ENCODE peak calls at places on chromosomes 3 and 15, in five cellular contexts. Z is naive thymus-derived CD4-positive, alpha-beta T cell; T is CD4-positive, CD25-positive, alpha-beta regulatory T cell; C is esophagus squamous epithelium; G is mucosa of descending colon. J is an unnamed sample.

GRCh38 chr3:152260026-152260425 is 8.7 kb upstream of the MBNL1 start:
- DNase-seq in Z (no peak), T (no peak), C (no peak), G (no peak), J (no peak)

GRCh38 chr15:65906396-65906795 is 37.1 kb downstream of the RAB11A start:
- DNase-seq in Z (no peak), T (no peak), C (no peak), G (no peak), J (no peak)

GRCh38 chr3:159669753-159670152 is 318.9 kb upstream of the IL12A start:
- DNase-seq in Z (no peak), T (no peak), C (no peak), G (no peak), J (no peak)

GRCh38 chr15:71278989-71279756 is 163.9 kb downstream of the THSD4 start:
- DNase-seq in Z (no peak), T (no peak), C (no peak), G (no peak), J (no peak)

GRCh38 chr15:68493629-68494028 is 61.7 kb upstream of the ITGA11 start:
- DNase-seq in Z (no peak), T (no peak), C (no peak), G (no peak), J (no peak)

GRCh38 chr15:66298803-66299251 is 5.5 kb downstream of the DIS3L start:
- DNase-seq in Z (no peak), T (no peak), C (no peak), G (no peak), J (no peak)

GRCh38 chr3:158572766-158573060 is 1.7 kb downstream of the MLF1 start:
- DNase-seq in Z (no peak), T (no peak), C (no peak), G (no peak), J (no peak)

GRCh38 chr3:153066983-153067382 is 95.0 kb upstream of the RAP2B start:
- DNase-seq in Z (no peak), T (no peak), C (no peak), G (no peak), J (no peak)

GRCh38 chr3:39473452-39474125 is 6.1 kb downstream of the MOBP start:
- DNase-seq in Z (no peak), T (no peak), C (no peak), G (no peak), J (no peak)

GRCh38 chr3:57974796-57975388 is 33.3 kb upstream of the FLNB start:
- DNase-seq in Z (no peak), T (no peak), C (no peak), G (no peak), J (no peak)

GRCh38 chr15:85306946-85307686 is 73.3 kb upstream of the AKAP13 start:
- DNase-seq in Z (no peak), T (no peak), C (no peak), G (no peak), J (no peak)

GRCh38 chr3:42635111-42635510 is 18.4 kb upstream of the ZBTB47 start:
- DNase-seq in Z (no peak), T (peak; percentile 60), C (no peak), G (no peak), J (no peak)

GRCh38 chr3:40465111-40465407 is 7.9 kb downstream of the RPL14 start:
- DNase-seq in Z (no peak), T (no peak), C (no peak), G (no peak), J (no peak)

GRCh38 chr3:71135373-71136088 is 448.0 kb downstream of the FOXP1 start:
- DNase-seq in Z (no peak), T (no peak), C (no peak), G (no peak), J (no peak)

GRCh38 chr3:17640466-17640865 is 102.0 kb downstream of the TBC1D5 start:
- DNase-seq in Z (no peak), T (no peak), C (no peak), G (no peak), J (no peak)

GRCh38 chr3:17642474-17642873 is 100.0 kb downstream of the TBC1D5 start:
- DNase-seq in Z (no peak), T (no peak), C (no peak), G (no peak), J (no peak)

GRCh38 chr3:17638351-17638750 is 104.1 kb downstream of the TBC1D5 start:
- DNase-seq in Z (no peak), T (no peak), C (no peak), G (no peak), J (no peak)

GRCh38 chr3:17639765-17640164 is 102.7 kb downstream of the TBC1D5 start:
- DNase-seq in Z (no peak), T (no peak), C (no peak), G (no peak), J (no peak)

DNA sequence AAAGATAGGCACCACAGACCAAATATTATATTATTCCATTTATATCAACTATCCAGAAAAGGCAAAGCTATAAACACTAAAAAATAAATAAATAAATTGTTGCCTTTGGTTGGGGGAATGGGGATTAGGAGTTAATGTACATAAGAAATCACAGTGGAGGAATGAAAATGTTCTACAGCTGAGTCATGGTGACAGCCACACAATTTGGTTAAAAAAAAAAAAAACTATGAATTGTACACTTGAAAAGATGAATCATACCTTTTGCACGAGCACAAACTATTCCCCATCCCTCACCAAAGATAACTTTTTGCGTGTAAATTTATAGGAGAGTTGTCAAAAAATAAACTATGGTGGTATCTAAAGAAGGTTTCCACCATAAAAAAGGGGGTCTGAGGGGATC is 103.2 kb downstream of the TBC1D5 start:
- DNase-seq in Z (no peak), T (no peak), C (no peak), G (no peak), J (no peak)
- H3K4me3 ChIP-seq in Z (no peak overlapping the region), T (no peak overlapping the region), C (no peak overlapping the region), G (no peak overlapping the region), J (no peak overlapping the region)

GRCh38 chr15:29124581-29125381 is 144.8 kb downstream of the NSMCE3 start:
- DNase-seq in Z (no peak), T (no peak), C (no peak), G (peak; percentile 18), J (no peak)
- H3K4me1 ChIP-seq in Z (no peaks in the 10 kb centered on the region), T (no peaks in the 10 kb centered on the region), C (no peaks in the 10 kb centered on the region), G (no peaks in the 10 kb centered on the region), J (no peaks in the 10 kb centered on the region)

GRCh38 chr3:20574746-20575145 is 388.7 kb upstream of the SGO1 start:
- DNase-seq in Z (no peak), T (no peak), C (no peak), G (no peak), J (no peak)
- H3K9me3 ChIP-seq in Z (no peaks in the 10 kb centered on the region), T (no peaks in the 10 kb centered on the region), C (no peaks in the 10 kb centered on the region), G (peaks cover 49% of the 10 kb centered on the region), J (no peaks in the 10 kb centered on the region)

GRCh38 chr3:136351351-136351750 is 101.2 kb downstream of the PCCB start:
- DNase-seq in Z (no peak), T (no peak), C (no peak), G (no peak), J (no peak)
- H3K4me3 ChIP-seq in Z (no peak overlapping the region), T (no peak overlapping the region), C (no peak overlapping the region), G (no peak overlapping the region), J (no peak overlapping the region)

DNA sequence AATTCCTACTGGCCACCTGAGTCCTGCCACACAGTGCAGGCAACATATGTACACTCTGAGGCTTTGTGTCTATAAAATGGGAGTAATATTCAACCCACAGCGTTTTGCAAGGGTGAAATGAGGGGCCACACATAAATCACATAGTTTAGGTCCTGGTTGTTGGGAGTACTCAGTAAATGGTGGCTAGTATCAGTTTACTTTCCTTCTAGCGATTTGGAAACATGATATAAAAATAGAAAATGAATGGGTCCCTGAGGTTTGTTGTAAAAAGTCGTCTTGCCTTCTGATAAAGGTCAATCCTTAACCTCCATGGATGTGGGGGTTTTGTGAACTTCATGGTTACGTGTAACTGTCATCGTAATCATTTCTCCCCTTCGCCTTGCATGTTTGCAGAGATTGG is 472.4 kb downstream of the EPHB1 start:
- DNase-seq in Z (no peak), T (no peak), C (no peak), G (no peak), J (no peak)
- H3K4me1 ChIP-seq in Z (no peaks in the 10 kb centered on the region), T (no peaks in the 10 kb centered on the region), C (no peaks in the 10 kb centered on the region), G (no peaks in the 10 kb centered on the region), J (no peaks in the 10 kb centered on the region)

GRCh38 chr15:25051399-25052154 is 96.8 kb downstream of the SNRPN start:
- DNase-seq in Z (no peak), T (no peak), C (no peak), G (peak; percentile 16), J (no peak)
- H3K9me3 ChIP-seq in Z (peaks cover 97% of the 10 kb centered on the region), T (peaks cover 80% of the 10 kb centered on the region), C (peaks cover 100% of the 10 kb centered on the region), G (peaks cover 97% of the 10 kb centered on the region), J (peaks cover 85% of the 10 kb centered on the region)

GRCh38 chr3:129399895-129400357 is 28.5 kb downstream of the EFCAB12 start:
- DNase-seq in Z (no peak), T (no peak), C (no peak), G (no peak), J (no peak)
- H3K4me3 ChIP-seq in Z (peak overlapping the region; percentile 70), T (peak overlapping the region; percentile 98), C (no peak overlapping the region), G (no peak overlapping the region), J (no peak overlapping the region)

GRCh38 chr3:136783708-136784191 is 31.6 kb upstream of the STAG1 start:
- DNase-seq in Z (no peak), T (no peak), C (no peak), G (no peak), J (no peak)
- H3K4me1 ChIP-seq in Z (peaks cover 10% of the 10 kb centered on the region), T (peaks cover 7% of the 10 kb centered on the region), C (peaks cover 12% of the 10 kb centered on the region), G (no peaks in the 10 kb centered on the region), J (no peaks in the 10 kb centered on the region)

GRCh38 chr3:806006-806405 is 286.8 kb upstream of the CNTN6 start:
- DNase-seq in Z (no peak), T (no peak), C (no peak), G (no peak), J (no peak)
- H3K9me3 ChIP-seq in Z (no peaks in the 10 kb centered on the region), T (no peaks in the 10 kb centered on the region), C (no peaks in the 10 kb centered on the region), G (peaks cover 7% of the 10 kb centered on the region), J (no peaks in the 10 kb centered on the region)

DNA sequence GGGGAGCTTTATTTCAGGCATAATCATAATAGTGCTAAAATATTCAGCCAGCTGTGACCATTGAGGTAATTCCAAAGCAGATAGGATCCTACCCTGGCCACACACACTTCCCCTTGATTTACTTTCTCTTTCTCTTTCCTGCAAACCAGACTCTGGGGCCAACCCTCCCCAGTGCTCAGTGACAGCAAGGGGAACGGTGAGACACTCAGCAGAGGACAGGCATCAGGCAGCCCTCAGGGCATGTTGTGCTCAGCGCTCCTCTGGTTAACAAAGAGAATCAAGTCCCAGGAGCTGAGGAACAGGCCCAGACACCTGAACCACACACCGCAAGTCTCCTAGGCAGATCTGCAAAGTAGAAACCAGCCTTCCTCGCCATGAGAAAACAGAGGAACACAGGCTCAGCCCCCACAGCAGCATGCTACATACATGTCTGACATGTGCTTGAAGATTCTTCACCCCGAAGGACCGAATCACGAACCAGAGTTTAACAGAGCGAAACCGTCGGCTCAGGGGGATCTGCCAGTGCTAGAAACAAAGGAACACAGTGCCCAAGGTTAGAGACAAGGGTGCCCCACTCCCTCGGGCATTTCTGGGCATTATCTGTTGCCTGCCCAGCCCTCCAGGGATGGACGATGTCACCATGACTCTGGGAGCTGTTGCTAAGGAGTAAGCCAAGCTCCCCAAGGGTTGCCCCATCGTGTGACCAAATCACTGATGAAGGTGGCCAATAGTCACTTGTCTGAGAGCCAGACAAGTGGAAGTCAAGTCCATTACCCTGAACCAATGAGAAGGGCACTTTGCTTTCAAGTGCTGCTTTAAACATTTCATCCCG is 17.5 kb downstream of the HDC start:
- DNase-seq in Z (no peak), T (peak; percentile 86), C (no peak), G (peak; percentile 67), J (peak; percentile 23)
- H3K4me3 ChIP-seq in Z (peak overlapping the region; percentile 53), T (peak overlapping the region; percentile 61), C (no peak overlapping the region), G (no peak overlapping the region), J (peak overlapping the region; percentile 20)

J was measured in effector memory CD4-positive, alpha-beta T cell.